ENCODE peak calls at places on chromosomes 16 and 17, in nine cellular contexts. One of them, this sample, is unnamed.

GRCh38 chr16:87264634-87265033 is 52.6 kb downstream of the C16orf95 start:
- DNase-seq in fibroblast of the aortic adventitia: no peak
- DNase-seq in BJ: no peak
- DNase-seq in GM12865: no peak
- DNase-seq in psoas muscle: no peak
- DNase-seq in choroid plexus epithelial cell: no peak
- DNase-seq in GM12878: no peak
- DNase-seq in body of pancreas: no peak
- DNase-seq in HCT116: no peak
- DNase-seq in this sample: no peak

GRCh38 chr16:50812876-50813466 is 71.1 kb downstream of the CYLD start:
- DNase-seq in fibroblast of the aortic adventitia: no peak
- DNase-seq in BJ: no peak
- DNase-seq in GM12865: no peak
- DNase-seq in psoas muscle: no peak
- DNase-seq in choroid plexus epithelial cell: no peak
- DNase-seq in GM12878: no peak
- DNase-seq in body of pancreas: no peak
- DNase-seq in HCT116: no peak
- DNase-seq in this sample: no peak

GRCh38 chr16:90046971-90047713 is 27.9 kb upstream of the DBNDD1 start:
- DNase-seq in fibroblast of the aortic adventitia: peak; percentile 61
- DNase-seq in BJ: no peak
- DNase-seq in GM12865: no peak
- DNase-seq in psoas muscle: peak; percentile 60
- DNase-seq in choroid plexus epithelial cell: peak; percentile 80
- DNase-seq in GM12878: no peak
- DNase-seq in body of pancreas: peak; percentile 85
- DNase-seq in HCT116: no peak
- DNase-seq in this sample: no peak

GRCh38 chr16:49050607-49051006 is 231.0 kb downstream of the CBLN1 start:
- DNase-seq in fibroblast of the aortic adventitia: peak; percentile 77
- DNase-seq in BJ: no peak
- DNase-seq in GM12865: no peak
- DNase-seq in psoas muscle: no peak
- DNase-seq in choroid plexus epithelial cell: no peak
- DNase-seq in GM12878: no peak
- DNase-seq in body of pancreas: no peak
- DNase-seq in HCT116: no peak
- DNase-seq in this sample: no peak

GRCh38 chr16:82229800-82230619 is 60.0 kb upstream of the MPHOSPH6 start:
- DNase-seq in fibroblast of the aortic adventitia: peak; percentile 81
- DNase-seq in BJ: peak; percentile 6
- DNase-seq in GM12865: peak; percentile 67
- DNase-seq in psoas muscle: peak; percentile 57
- DNase-seq in choroid plexus epithelial cell: peak; percentile 85
- DNase-seq in GM12878: peak; percentile 3
- DNase-seq in body of pancreas: peak; percentile 81
- DNase-seq in HCT116: peak; percentile 70
- DNase-seq in this sample: no peak

GRCh38 chr16:85390511-85391174 is 222.5 kb upstream of the GSE1 start:
- DNase-seq in fibroblast of the aortic adventitia: peak; percentile 93
- DNase-seq in BJ: peak; percentile 70
- DNase-seq in GM12865: no peak
- DNase-seq in psoas muscle: peak; percentile 88
- DNase-seq in choroid plexus epithelial cell: peak; percentile 96
- DNase-seq in GM12878: no peak
- DNase-seq in body of pancreas: peak; percentile 50
- DNase-seq in HCT116: peak; percentile 66
- DNase-seq in this sample: peak; percentile 89

GRCh38 chr17:82740906-82741759 is 5.7 kb downstream of the FN3K start:
- DNase-seq in fibroblast of the aortic adventitia: peak; percentile 18
- DNase-seq in BJ: no peak
- DNase-seq in GM12865: no peak
- DNase-seq in psoas muscle: no peak
- DNase-seq in choroid plexus epithelial cell: no peak
- DNase-seq in GM12878: no peak
- DNase-seq in body of pancreas: no peak
- DNase-seq in HCT116: no peak
- DNase-seq in this sample: no peak

GRCh38 chr17:67055041-67055443 is 10.7 kb downstream of the CACNG1 start:
- DNase-seq in fibroblast of the aortic adventitia: no peak
- DNase-seq in BJ: no peak
- DNase-seq in GM12865: no peak
- DNase-seq in psoas muscle: no peak
- DNase-seq in choroid plexus epithelial cell: no peak
- DNase-seq in GM12878: no peak
- DNase-seq in body of pancreas: no peak
- DNase-seq in HCT116: no peak
- DNase-seq in this sample: no peak

GRCh38 chr17:82399030-82399429 is 19.1 kb upstream of the HEXD start:
- DNase-seq in fibroblast of the aortic adventitia: peak; percentile 89
- DNase-seq in BJ: peak; percentile 85
- DNase-seq in GM12865: no peak
- DNase-seq in psoas muscle: peak; percentile 80
- DNase-seq in choroid plexus epithelial cell: peak; percentile 33
- DNase-seq in GM12878: no peak
- DNase-seq in body of pancreas: no peak
- DNase-seq in HCT116: no peak
- DNase-seq in this sample: no peak

GRCh38 chr17:19533036-19533717 is 477 bp upstream of the SLC47A1 start:
- DNase-seq in fibroblast of the aortic adventitia: no peak
- DNase-seq in BJ: no peak
- DNase-seq in GM12865: no peak
- DNase-seq in psoas muscle: no peak
- DNase-seq in choroid plexus epithelial cell: no peak
- DNase-seq in GM12878: no peak
- DNase-seq in body of pancreas: no peak
- DNase-seq in HCT116: no peak
- DNase-seq in this sample: peak; percentile 55

GRCh38 chr17:50056217-50056960 is 479 bp downstream of the ITGA3 start:
- DNase-seq in fibroblast of the aortic adventitia: peak; percentile 58
- DNase-seq in BJ: no peak
- DNase-seq in GM12865: peak; percentile 81
- DNase-seq in psoas muscle: peak; percentile 48
- DNase-seq in choroid plexus epithelial cell: peak; percentile 78
- DNase-seq in GM12878: no peak
- DNase-seq in body of pancreas: peak; percentile 84
- DNase-seq in HCT116: no peak
- DNase-seq in this sample: peak; percentile 96

GRCh38 chr17:38709104-38709820 is 4.2 kb downstream of the MLLT6 start:
- DNase-seq in fibroblast of the aortic adventitia: no peak
- DNase-seq in BJ: no peak
- DNase-seq in GM12865: no peak
- DNase-seq in psoas muscle: no peak
- DNase-seq in choroid plexus epithelial cell: no peak
- DNase-seq in GM12878: no peak
- DNase-seq in body of pancreas: no peak
- DNase-seq in HCT116: no peak
- DNase-seq in this sample: no peak

GRCh38 chr16:85512716-85513115 is 100.4 kb upstream of the GSE1 start:
- DNase-seq in fibroblast of the aortic adventitia: no peak
- DNase-seq in BJ: no peak
- DNase-seq in GM12865: no peak
- DNase-seq in psoas muscle: no peak
- DNase-seq in choroid plexus epithelial cell: no peak
- DNase-seq in GM12878: no peak
- DNase-seq in body of pancreas: no peak
- DNase-seq in HCT116: no peak
- DNase-seq in this sample: no peak

GRCh38 chr16:3180445-3180878 is 7.5 kb upstream of the OR1F1 start:
- DNase-seq in fibroblast of the aortic adventitia: no peak
- DNase-seq in BJ: no peak
- DNase-seq in GM12865: peak; percentile 41
- DNase-seq in psoas muscle: no peak
- DNase-seq in choroid plexus epithelial cell: no peak
- DNase-seq in GM12878: no peak
- DNase-seq in body of pancreas: no peak
- DNase-seq in HCT116: no peak
- DNase-seq in this sample: peak; percentile 59

GRCh38 chr16:25184771-25185170 is 32.0 kb upstream of the AQP8 start:
- DNase-seq in fibroblast of the aortic adventitia: no peak
- DNase-seq in BJ: no peak
- DNase-seq in GM12865: no peak
- DNase-seq in psoas muscle: no peak
- DNase-seq in choroid plexus epithelial cell: no peak
- DNase-seq in GM12878: no peak
- DNase-seq in body of pancreas: no peak
- DNase-seq in HCT116: no peak
- DNase-seq in this sample: no peak

GRCh38 chr17:45221997-45222272 is 250 bp downstream of the FMNL1 start:
- DNase-seq in fibroblast of the aortic adventitia: no peak
- DNase-seq in BJ: no peak
- DNase-seq in GM12865: no peak
- DNase-seq in psoas muscle: no peak
- DNase-seq in choroid plexus epithelial cell: no peak
- DNase-seq in GM12878: no peak
- DNase-seq in body of pancreas: no peak
- DNase-seq in HCT116: no peak
- DNase-seq in this sample: no peak

GRCh38 chr17:81142301-81143199 is 22.8 kb upstream of the PVALEF start:
- DNase-seq in fibroblast of the aortic adventitia: peak; percentile 79
- DNase-seq in BJ: peak; percentile 9
- DNase-seq in GM12865: peak; percentile 69
- DNase-seq in psoas muscle: peak; percentile 81
- DNase-seq in choroid plexus epithelial cell: peak; percentile 80
- DNase-seq in GM12878: peak; percentile 5
- DNase-seq in body of pancreas: peak; percentile 91
- DNase-seq in HCT116: peak; percentile 76
- DNase-seq in this sample: no peak
- TF ChIP-seq CTCF in fibroblast of the aortic adventitia: peak; percentile 74
- TF ChIP-seq CTCF in BJ: peak; percentile 80
- TF ChIP-seq CTCF in GM12865: peak; percentile 68
- TF ChIP-seq CTCF in psoas muscle: peak; percentile 67
- TF ChIP-seq CTCF in choroid plexus epithelial cell: peak; percentile 79
- TF ChIP-seq CTCF in GM12878: peak; percentile 76
- TF ChIP-seq CTCF in body of pancreas: peak; percentile 75
- TF ChIP-seq CTCF in HCT116: peak; percentile 84
- TF ChIP-seq CTCF in this sample: peak; percentile 83

GRCh38 chr17:79658811-79659207 is 48.0 kb upstream of the RBFOX3 start:
- DNase-seq in fibroblast of the aortic adventitia: peak; percentile 1
- DNase-seq in BJ: no peak
- DNase-seq in GM12865: peak; percentile 17
- DNase-seq in psoas muscle: no peak
- DNase-seq in choroid plexus epithelial cell: peak; percentile 48
- DNase-seq in GM12878: no peak
- DNase-seq in body of pancreas: peak; percentile 28
- DNase-seq in HCT116: peak; percentile 43
- DNase-seq in this sample: no peak
- TF ChIP-seq CTCF in fibroblast of the aortic adventitia: peak; percentile 40
- TF ChIP-seq CTCF in BJ: peak; percentile 31
- TF ChIP-seq CTCF in GM12865: peak; percentile 37
- TF ChIP-seq CTCF in psoas muscle: no peak
- TF ChIP-seq CTCF in choroid plexus epithelial cell: peak; percentile 61
- TF ChIP-seq CTCF in GM12878: peak; percentile 16
- TF ChIP-seq CTCF in body of pancreas: peak; percentile 25
- TF ChIP-seq CTCF in HCT116: peak; percentile 96
- TF ChIP-seq CTCF in this sample: peak; percentile 68

GRCh38 chr17:2095536-2095910 is 40.6 kb downstream of the HIC1 start:
- DNase-seq in fibroblast of the aortic adventitia: no peak
- DNase-seq in BJ: no peak
- DNase-seq in GM12865: no peak
- DNase-seq in psoas muscle: no peak
- DNase-seq in choroid plexus epithelial cell: no peak
- DNase-seq in GM12878: no peak
- DNase-seq in body of pancreas: no peak
- DNase-seq in HCT116: no peak
- DNase-seq in this sample: peak; percentile 36
- TF ChIP-seq CTCF in fibroblast of the aortic adventitia: no peak
- TF ChIP-seq CTCF in BJ: no peak
- TF ChIP-seq CTCF in GM12865: no peak
- TF ChIP-seq CTCF in psoas muscle: no peak
- TF ChIP-seq CTCF in choroid plexus epithelial cell: no peak
- TF ChIP-seq CTCF in GM12878: no peak
- TF ChIP-seq CTCF in body of pancreas: no peak
- TF ChIP-seq CTCF in HCT116: no peak
- TF ChIP-seq CTCF in this sample: no peak

DNA sequence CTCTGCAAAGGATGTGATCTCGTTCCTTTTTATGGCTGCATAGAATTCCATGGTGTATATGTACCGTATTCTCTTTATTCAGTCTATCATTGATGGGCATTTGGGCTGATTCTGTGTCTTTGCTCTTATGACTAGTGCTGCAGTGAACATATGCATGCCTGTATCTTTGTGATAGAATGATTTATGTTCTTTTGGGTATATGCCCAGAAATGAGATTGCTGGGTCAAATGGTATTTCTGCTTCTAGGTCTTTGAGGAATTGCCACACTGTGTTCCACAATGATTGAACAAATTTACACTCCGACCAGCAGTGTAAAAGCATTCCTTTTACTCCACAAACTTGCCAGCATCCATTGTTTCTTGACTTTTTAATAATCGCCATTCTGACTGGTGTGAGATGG is 60.2 kb upstream of the ADORA2B start:
- DNase-seq in fibroblast of the aortic adventitia: peak; percentile 75
- DNase-seq in BJ: no peak
- DNase-seq in GM12865: no peak
- DNase-seq in psoas muscle: no peak
- DNase-seq in choroid plexus epithelial cell: peak; percentile 18
- DNase-seq in GM12878: no peak
- DNase-seq in body of pancreas: no peak
- DNase-seq in HCT116: no peak
- DNase-seq in this sample: no peak
- TF ChIP-seq CTCF in fibroblast of the aortic adventitia: no peak
- TF ChIP-seq CTCF in BJ: no peak
- TF ChIP-seq CTCF in GM12865: no peak
- TF ChIP-seq CTCF in psoas muscle: no peak
- TF ChIP-seq CTCF in choroid plexus epithelial cell: no peak
- TF ChIP-seq CTCF in GM12878: no peak
- TF ChIP-seq CTCF in body of pancreas: no peak
- TF ChIP-seq CTCF in HCT116: no peak
- TF ChIP-seq CTCF in this sample: no peak

GRCh38 chr17:18139949-18140348 is 31.4 kb downstream of the MYO15A start:
- DNase-seq in fibroblast of the aortic adventitia: peak; percentile 16
- DNase-seq in BJ: no peak
- DNase-seq in GM12865: peak; percentile 27
- DNase-seq in psoas muscle: no peak
- DNase-seq in choroid plexus epithelial cell: peak; percentile 28
- DNase-seq in GM12878: no peak
- DNase-seq in body of pancreas: no peak
- DNase-seq in HCT116: no peak
- DNase-seq in this sample: no peak
- TF ChIP-seq CTCF in fibroblast of the aortic adventitia: peak; percentile 35
- TF ChIP-seq CTCF in BJ: peak; percentile 43
- TF ChIP-seq CTCF in GM12865: peak; percentile 30
- TF ChIP-seq CTCF in psoas muscle: no peak
- TF ChIP-seq CTCF in choroid plexus epithelial cell: peak; percentile 59
- TF ChIP-seq CTCF in GM12878: peak; percentile 32
- TF ChIP-seq CTCF in body of pancreas: no peak
- TF ChIP-seq CTCF in HCT116: peak; percentile 55
- TF ChIP-seq CTCF in this sample: peak; percentile 48